ENCODE peak calls at places on chromosome 2, in eight cellular contexts. I is AG09319, F is H9, A is GM12865, J is WTC11, H is stomach, B is IMR-90, L is GM12878. V is an unnamed sample.

GRCh38 chr2:158745067-158745865 is 49.9 kb upstream of the DAPL1 start:
- DNase-seq in I (peak; percentile 44), F (peak; percentile 74), A (peak; percentile 63), J (peak; percentile 66), H (no peak), B (peak; percentile 74), L (no peak), V (peak; percentile 16)

GRCh38 chr2:96325884-96326255 is 753 bp downstream of the ITPRIPL1 start:
- DNase-seq in I (no peak), F (no peak), A (peak; percentile 58), J (no peak), H (no peak), B (no peak), L (no peak), V (no peak)

GRCh38 chr2:1625281-1626001 is 118.9 kb downstream of the PXDN start:
- DNase-seq in I (peak; percentile 48), F (peak; percentile 97), A (no peak), J (peak; percentile 89), H (no peak), B (peak; percentile 82), L (no peak), V (no peak)

GRCh38 chr2:83860320-83860719 is 598.8 kb downstream of the SUCLG1 start:
- DNase-seq in I (no peak), F (no peak), A (no peak), J (no peak), H (no peak), B (no peak), L (no peak), V (no peak)

GRCh38 chr2:239305222-239305575 is 95.6 kb downstream of the HDAC4 start:
- DNase-seq in I (no peak), F (no peak), A (no peak), J (no peak), H (no peak), B (no peak), L (no peak), V (no peak)

GRCh38 chr2:3805120-3805519 is 101.7 kb downstream of the DCDC2C start:
- DNase-seq in I (no peak), F (peak; percentile 80), A (peak; percentile 12), J (no peak), H (no peak), B (no peak), L (no peak), V (no peak)

GRCh38 chr2:36373149-36373880 is 17.7 kb downstream of the CRIM1 start:
- DNase-seq in I (no peak), F (no peak), A (no peak), J (no peak), H (no peak), B (peak; percentile 70), L (no peak), V (no peak)

GRCh38 chr2:58571181-58571852 is 330.2 kb upstream of the FANCL start:
- DNase-seq in I (peak; percentile 43), F (peak; percentile 77), A (peak; percentile 66), J (peak; percentile 56), H (no peak), B (peak; percentile 69), L (peak; percentile 7), V (peak; percentile 27)

GRCh38 chr2:157497603-157498314 is 53.9 kb upstream of the CYTIP start:
- DNase-seq in I (peak; percentile 4), F (no peak), A (peak; percentile 50), J (no peak), H (no peak), B (peak; percentile 49), L (no peak), V (no peak)

GRCh38 chr2:182615036-182615435 is 101.0 kb upstream of the DNAJC10 start:
- DNase-seq in I (no peak), F (no peak), A (no peak), J (no peak), H (no peak), B (no peak), L (no peak), V (no peak)

GRCh38 chr2:23540804-23541360 is 155.9 kb downstream of the KLHL29 start:
- DNase-seq in I (no peak), F (no peak), A (no peak), J (no peak), H (no peak), B (no peak), L (no peak), V (no peak)

GRCh38 chr2:168278424-168278888 is 31.1 kb upstream of the STK39 start:
- DNase-seq in I (peak; percentile 75), F (no peak), A (no peak), J (no peak), H (peak; percentile 54), B (peak; percentile 31), L (no peak), V (no peak)

GRCh38 chr2:149611100-149611820 is 23.7 kb upstream of the MMADHC start:
- DNase-seq in I (no peak), F (peak; percentile 36), A (peak; percentile 7), J (peak; percentile 23), H (no peak), B (no peak), L (no peak), V (no peak)

GRCh38 chr2:38394903-38395341 is 17.8 kb upstream of the ATL2 start:
- DNase-seq in I (no peak), F (no peak), A (peak; percentile 26), J (no peak), H (no peak), B (no peak), L (no peak), V (no peak)

GRCh38 chr2:204108301-204108700 is 171.7 kb downstream of the ICOS start:
- DNase-seq in I (no peak), F (peak; percentile 51), A (peak; percentile 43), J (peak; percentile 36), H (no peak), B (no peak), L (no peak), V (no peak)

GRCh38 chr2:121043827-121044222 is 241.2 kb downstream of the TFCP2L1 start:
- DNase-seq in I (no peak), F (peak; percentile 26), A (no peak), J (no peak), H (no peak), B (no peak), L (no peak), V (no peak)

GRCh38 chr2:121044412-121044811 is 240.6 kb downstream of the TFCP2L1 start:
- DNase-seq in I (no peak), F (peak; percentile 57), A (no peak), J (peak; percentile 50), H (no peak), B (no peak), L (no peak), V (no peak)

GRCh38 chr2:121045245-121045644 is 239.8 kb downstream of the TFCP2L1 start:
- DNase-seq in I (no peak), F (no peak), A (no peak), J (no peak), H (no peak), B (no peak), L (no peak), V (no peak)

GRCh38 chr2:121047383-121047782 is 237.6 kb downstream of the TFCP2L1 start:
- DNase-seq in I (no peak), F (no peak), A (no peak), J (no peak), H (no peak), B (no peak), L (no peak), V (no peak)

GRCh38 chr2:121046335-121046734 is 238.7 kb downstream of the TFCP2L1 start:
- DNase-seq in I (no peak), F (no peak), A (no peak), J (no peak), H (no peak), B (no peak), L (no peak), V (no peak)
- TF ChIP-seq CTCF in I (no peak), F (no peak), A (no peak), J (no peak), H (no peak), B (no peak), L (no peak), V (no peak)

GRCh38 chr2:128155970-128156369 is 65.0 kb downstream of the UGGT1 start:
- DNase-seq in I (no peak), F (no peak), A (peak; percentile 44), J (no peak), H (no peak), B (no peak), L (no peak), V (peak; percentile 21)

GRCh38 chr2:128159437-128159836 is 68.4 kb downstream of the UGGT1 start:
- DNase-seq in I (no peak), F (no peak), A (no peak), J (no peak), H (no peak), B (no peak), L (no peak), V (no peak)

GRCh38 chr2:128157644-128158043 is 66.6 kb downstream of the UGGT1 start:
- DNase-seq in I (no peak), F (no peak), A (no peak), J (no peak), H (no peak), B (no peak), L (no peak), V (no peak)

GRCh38 chr2:128156812-128157211 is 65.8 kb downstream of the UGGT1 start:
- DNase-seq in I (no peak), F (no peak), A (no peak), J (no peak), H (no peak), B (no peak), L (no peak), V (no peak)

GRCh38 chr2:128158171-128158570 is 67.2 kb downstream of the UGGT1 start:
- DNase-seq in I (no peak), F (no peak), A (no peak), J (no peak), H (no peak), B (no peak), L (no peak), V (no peak)
- TF ChIP-seq CTCF in I (no peak), F (no peak), A (no peak), J (no peak), H (no peak), B (no peak), L (no peak), V (no peak)

DNA sequence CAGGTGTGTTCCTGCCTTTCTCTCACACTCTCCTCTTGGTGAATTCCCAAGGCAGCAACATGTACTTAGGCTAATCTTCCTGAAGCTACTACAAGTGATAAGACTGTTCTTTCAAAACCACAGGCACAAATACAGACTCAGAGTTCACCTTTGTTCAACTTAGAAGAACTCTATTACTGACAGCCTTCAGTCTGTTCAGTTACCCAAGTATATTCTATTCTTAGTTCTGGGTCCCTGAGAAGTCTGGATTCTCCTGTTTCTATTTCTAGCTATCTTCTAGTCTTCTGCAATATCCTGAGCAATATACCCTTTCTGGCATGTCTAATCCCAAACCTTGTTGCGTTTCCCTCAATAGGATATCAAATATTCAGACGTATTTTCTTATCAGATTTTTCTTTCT is 247.7 kb upstream of the STON1 start:
- DNase-seq in I (no peak), F (no peak), A (no peak), J (no peak), H (no peak), B (no peak), L (no peak), V (no peak)
- TF ChIP-seq CTCF in I (no peak), F (no peak), A (no peak), J (no peak), H (no peak), B (no peak), L (no peak), V (no peak)

DNA sequence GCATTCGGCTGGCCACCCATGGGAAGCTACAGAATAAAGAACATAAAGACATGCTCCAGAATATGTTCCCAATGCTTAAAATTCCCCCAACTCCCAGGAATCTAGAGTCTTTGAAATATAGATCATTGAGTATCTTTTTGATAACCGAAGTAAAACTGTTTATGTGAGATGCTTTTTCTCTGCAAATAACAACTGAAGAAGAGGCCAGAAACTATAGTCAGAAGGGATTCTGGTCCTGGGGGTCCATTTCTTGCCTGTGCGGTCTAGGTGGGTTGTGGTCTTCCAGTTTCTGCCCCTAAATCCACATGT is 30.6 kb upstream of the SLC66A3 start:
- DNase-seq in I (no peak), F (no peak), A (no peak), J (no peak), H (no peak), B (no peak), L (no peak), V (no peak)
- TF ChIP-seq CTCF in I (no peak), F (no peak), A (no peak), J (no peak), H (no peak), B (no peak), L (no peak), V (no peak)

V was measured in GM12864.